ENCODE peak calls at places on chromosomes 6 and 20, in ten cellular contexts. D is CD8-positive, alpha-beta T cell; G is neuronal stem cell; R is heart right ventricle; S is spleen; L is bronchial epithelial cell; P is ascending aorta; I is GM23338; W is aorta; H is H1. Y is an unnamed sample.

GRCh38 chr20:48908661-48909316 is 12.7 kb upstream of the ARFGEF2 start:
- DNase-seq in D (no peak), G (no peak), R (no peak), S (no peak), L (no peak), P (no peak), I (no peak), W (no peak), H (no peak), Y (no peak)

GRCh38 chr6:53044572-53044971 is 20.6 kb upstream of the FBXO9 start:
- DNase-seq in D (no peak), G (no peak), R (no peak), S (no peak), L (no peak), P (no peak), I (no peak), W (no peak), H (no peak), Y (no peak)

GRCh38 chr6:88377976-88378580 is 211.9 kb upstream of the CNR1 start:
- DNase-seq in D (no peak), G (no peak), R (no peak), S (no peak), L (no peak), P (no peak), I (no peak), W (no peak), H (no peak), Y (no peak)

GRCh38 chr6:15539722-15540270 is 123.0 kb downstream of the DTNBP1 start:
- DNase-seq in D (no peak), G (no peak), R (no peak), S (no peak), L (peak; percentile 19), P (no peak), I (no peak), W (no peak), H (no peak), Y (no peak)

GRCh38 chr6:132443206-132443605 is 41.9 kb upstream of the MOXD1 start:
- DNase-seq in D (no peak), G (no peak), R (no peak), S (no peak), L (peak; percentile 18), P (no peak), I (no peak), W (no peak), H (no peak), Y (no peak)

GRCh38 chr20:41329435-41330342 is 10.9 kb upstream of the LPIN3 start:
- DNase-seq in D (peak; percentile 60), G (no peak), R (peak; percentile 68), S (peak; percentile 90), L (peak; percentile 97), P (peak; percentile 80), I (no peak), W (peak; percentile 95), H (no peak), Y (no peak)

GRCh38 chr6:143174951-143175350 is 114.3 kb downstream of the AIG1 start:
- DNase-seq in D (no peak), G (no peak), R (no peak), S (no peak), L (no peak), P (no peak), I (no peak), W (no peak), H (no peak), Y (no peak)

GRCh38 chr6:140572129-140572528 is 1197.7 kb upstream of the CITED2 start:
- DNase-seq in D (no peak), G (no peak), R (no peak), S (no peak), L (peak; percentile 92), P (no peak), I (no peak), W (no peak), H (no peak), Y (no peak)

GRCh38 chr6:41538556-41539182 is 7.5 kb upstream of the FOXP4 start:
- DNase-seq in D (no peak), G (no peak), R (no peak), S (no peak), L (peak; percentile 49), P (no peak), I (no peak), W (no peak), H (no peak), Y (no peak)

GRCh38 chr6:41541364-41541763 is 4.8 kb upstream of the FOXP4 start:
- DNase-seq in D (no peak), G (no peak), R (no peak), S (no peak), L (no peak), P (no peak), I (no peak), W (no peak), H (no peak), Y (no peak)

GRCh38 chr6:41536884-41537347 is 9.3 kb upstream of the FOXP4 start:
- DNase-seq in D (no peak), G (no peak), R (peak; percentile 34), S (no peak), L (peak; percentile 81), P (no peak), I (no peak), W (no peak), H (no peak), Y (no peak)

GRCh38 chr6:41537359-41537758 is 8.8 kb upstream of the FOXP4 start:
- DNase-seq in D (no peak), G (no peak), R (no peak), S (no peak), L (no peak), P (no peak), I (no peak), W (no peak), H (no peak), Y (no peak)

GRCh38 chr6:41539204-41539603 is 7.0 kb upstream of the FOXP4 start:
- DNase-seq in D (no peak), G (no peak), R (no peak), S (no peak), L (no peak), P (no peak), I (no peak), W (no peak), H (no peak), Y (no peak)
- H3K27me3 ChIP-seq in D (no peaks in the 10 kb centered on the region), G (no peaks in the 10 kb centered on the region), R (peaks cover 4% of the 10 kb centered on the region), S (no peaks in the 10 kb centered on the region), L (no peaks in the 10 kb centered on the region), P (peaks cover 4% of the 10 kb centered on the region), I (peaks cover 50% of the 10 kb centered on the region), W (no peaks in the 10 kb centered on the region), H (peaks cover 12% of the 10 kb centered on the region), Y (peaks cover 16% of the 10 kb centered on the region)

DNA sequence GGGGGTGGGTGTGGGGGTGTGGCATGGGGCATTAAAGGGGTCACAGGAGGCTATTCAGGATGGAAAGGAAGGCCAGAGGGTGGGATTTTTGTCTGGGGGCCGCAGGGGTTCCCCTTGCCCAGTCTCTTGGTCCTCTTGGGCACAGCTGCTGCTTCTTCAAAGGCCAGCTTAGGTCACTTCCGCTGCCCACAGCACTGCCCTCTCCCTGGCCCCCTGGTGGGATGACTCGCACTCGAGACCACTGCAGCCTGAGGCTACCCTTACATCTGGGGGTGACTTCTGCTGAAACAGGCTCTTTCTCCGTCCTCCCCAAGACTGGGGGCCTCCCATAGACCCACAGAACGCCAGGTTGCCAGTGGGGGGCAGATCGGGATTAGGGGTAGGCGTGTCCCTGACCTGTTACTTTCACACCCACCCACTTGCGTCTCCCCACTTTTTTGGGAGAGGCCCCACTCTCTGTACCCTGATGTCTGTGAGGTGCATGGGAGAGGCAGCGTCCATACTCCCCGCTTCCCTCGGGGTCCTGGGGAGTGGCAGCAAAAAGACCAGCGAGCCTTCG is 1.3 kb downstream of the LKAAEAR1 start:
- DNase-seq in D (no peak), G (no peak), R (no peak), S (no peak), L (no peak), P (no peak), I (no peak), W (no peak), H (no peak), Y (no peak)
- H3K4me3 ChIP-seq in D (peak overlapping the region; percentile 45), G (peak overlapping the region; percentile 65), R (no peak overlapping the region), S (peak overlapping the region; percentile 66), L (no peak overlapping the region), P (peak overlapping the region; percentile 74), I (peak overlapping the region; percentile 62), W (no peak overlapping the region), H (peak overlapping the region; percentile 8), Y (peak overlapping the region; percentile 28)

GRCh38 chr20:46167080-46167479 is 49.0 kb downstream of the CD40 start:
- DNase-seq in D (no peak), G (no peak), R (no peak), S (no peak), L (no peak), P (no peak), I (no peak), W (no peak), H (no peak), Y (no peak)

GRCh38 chr20:46171476-46171875 is 53.4 kb downstream of the CD40 start:
- DNase-seq in D (no peak), G (no peak), R (no peak), S (no peak), L (no peak), P (no peak), I (no peak), W (no peak), H (no peak), Y (no peak)

GRCh38 chr20:46169245-46170171 is 51.4 kb downstream of the CD40 start:
- DNase-seq in D (no peak), G (no peak), R (no peak), S (no peak), L (peak; percentile 58), P (no peak), I (no peak), W (no peak), H (no peak), Y (no peak)

GRCh38 chr20:46171909-46172308 is 53.8 kb downstream of the CD40 start:
- DNase-seq in D (no peak), G (no peak), R (no peak), S (no peak), L (no peak), P (no peak), I (no peak), W (no peak), H (no peak), Y (no peak)

GRCh38 chr20:46168438-46168837 is 50.3 kb downstream of the CD40 start:
- DNase-seq in D (no peak), G (no peak), R (no peak), S (no peak), L (no peak), P (no peak), I (no peak), W (no peak), H (no peak), Y (no peak)
- H3K27me3 ChIP-seq in D (peaks cover 3% of the 10 kb centered on the region), G (peaks cover 42% of the 10 kb centered on the region), R (peaks cover 36% of the 10 kb centered on the region), S (peaks cover 4% of the 10 kb centered on the region), L (peaks cover 3% of the 10 kb centered on the region), P (peaks cover 3% of the 10 kb centered on the region), I (peaks cover 22% of the 10 kb centered on the region), W (no peaks in the 10 kb centered on the region), H (peaks cover 8% of the 10 kb centered on the region), Y (peaks cover 11% of the 10 kb centered on the region)

GRCh38 chr6:1624848-1625341 is 15.2 kb downstream of the FOXC1 start:
- DNase-seq in D (no peak), G (no peak), R (peak; percentile 39), S (peak; percentile 55), L (peak; percentile 48), P (no peak), I (peak; percentile 61), W (no peak), H (no peak), Y (peak; percentile 79)

GRCh38 chr6:1624071-1624847 is 14.5 kb downstream of the FOXC1 start:
- DNase-seq in D (no peak), G (no peak), R (no peak), S (no peak), L (no peak), P (no peak), I (peak; percentile 65), W (no peak), H (no peak), Y (peak; percentile 85)

GRCh38 chr6:1625926-1626413 is 16.3 kb downstream of the FOXC1 start:
- DNase-seq in D (no peak), G (no peak), R (no peak), S (no peak), L (no peak), P (no peak), I (no peak), W (no peak), H (no peak), Y (no peak)

GRCh38 chr6:1626481-1626880 is 16.8 kb downstream of the FOXC1 start:
- DNase-seq in D (no peak), G (no peak), R (no peak), S (no peak), L (no peak), P (no peak), I (no peak), W (no peak), H (no peak), Y (no peak)

GRCh38 chr6:1625352-1625773 is 15.6 kb downstream of the FOXC1 start:
- DNase-seq in D (no peak), G (no peak), R (no peak), S (no peak), L (peak; percentile 9), P (no peak), I (no peak), W (no peak), H (no peak), Y (no peak)
- H3K4me3 ChIP-seq in D (peak overlapping the region; percentile 44), G (no peak overlapping the region), R (peak overlapping the region; percentile 47), S (peak overlapping the region; percentile 43), L (peak overlapping the region; percentile 70), P (peak overlapping the region; percentile 94), I (peak overlapping the region; percentile 57), W (peak overlapping the region; percentile 68), H (no peak overlapping the region), Y (peak overlapping the region; percentile 39)